ENCODE peak calls at places on chromosomes 5 and 9, in five cellular contexts. W, F, U, G and H are unnamed samples.

GRCh38 chr5:1685076-1685475 is 114.6 kb downstream of the MRPL36 start:
- DNase-seq in G (no peak), U (no peak), W (no peak), F (no peak), H (no peak)

GRCh38 chr5:490116-491094 is 33.8 kb downstream of the SLC9A3 start:
- DNase-seq in F (no peak), U (no peak), W (no peak), G (no peak), H (no peak)

GRCh38 chr9:749712-750111 is 91.8 kb upstream of the DMRT1 start:
- DNase-seq in U (no peak), G (no peak), W (no peak), F (no peak), H (no peak)

GRCh38 chr9:124210697-124211096 is 47.1 kb upstream of the NEK6 start:
- DNase-seq in F (no peak), U (no peak), G (no peak), W (no peak), H (peak)

GRCh38 chr5:773517-774264 is 10.8 kb downstream of the ZDHHC11B start:
- DNase-seq in G (no peak), U (no peak), W (peak), F (no peak), H (peak)

GRCh38 chr5:100273846-100274580 is 261.2 kb upstream of the FAM174A start:
- DNase-seq in G (no peak), F (no peak), U (no peak), W (no peak), H (no peak)

GRCh38 chr9:119677811-119678530 is 308.7 kb upstream of the BRINP1 start:
- DNase-seq in G (no peak), F (no peak), W (no peak), U (no peak), H (no peak)

GRCh38 chr9:98706651-98707103 is 2.1 kb downstream of the GABBR2 start:
- DNase-seq in G (no peak), F (no peak), U (no peak), W (no peak), H (no peak)

GRCh38 chr5:148014276-148014675 is 49.5 kb upstream of the SPINK5 start:
- DNase-seq in F (no peak), U (no peak), W (no peak), G (no peak), H (no peak)

GRCh38 chr5:102691434-102691833 is 63.7 kb upstream of the PAM start:
- DNase-seq in F (no peak), U (no peak), W (no peak), G (no peak), H (no peak)

GRCh38 chr5:147935032-147935431 is 28.7 kb upstream of the C5orf46 start:
- DNase-seq in F (no peak), G (peak), U (peak), W (peak), H (no peak)

GRCh38 chr5:127944125-127944524 is 139.4 kb upstream of the SLC12A2 start:
- DNase-seq in U (no peak), G (peak), F (no peak), W (no peak), H (no peak)

GRCh38 chr9:95171596-95171995 is 145.9 kb downstream of the FANCC start:
- DNase-seq in U (no peak), F (no peak), G (no peak), W (no peak), H (no peak)

GRCh38 chr9:93123561-93124283 is 10.3 kb downstream of the NINJ1 start:
- DNase-seq in W (peak), F (no peak), U (no peak), G (no peak), H (no peak)

GRCh38 chr5:140966293-140967225 is at the start of gene PCDHAC2:
- DNase-seq in G (peak), U (peak), F (peak), W (peak), H (no peak)

GRCh38 chr9:4048441-4048840 is 251.4 kb downstream of the GLIS3 start:
- DNase-seq in G (peak), W (no peak), F (no peak), U (no peak), H (no peak)

GRCh38 chr5:32586251-32586642 is 890 bp downstream of the SUB1 start:
- DNase-seq in F (no peak), W (no peak), G (no peak), U (no peak), H (peak)

GRCh38 chr9:127132921-127133647 is 10.6 kb upstream of the ANGPTL2 start:
- DNase-seq in F (peak), W (no peak), G (peak), U (no peak), H (no peak)

GRCh38 chr9:127035423-127035822 is 87.0 kb downstream of the ANGPTL2 start:
- DNase-seq in W (peak), F (no peak), G (no peak), U (peak), H (no peak)

GRCh38 chr9:88218721-88219120 is 80.4 kb upstream of the SPATA31C2 start:
- DNase-seq in U (no peak), G (no peak), F (no peak), W (no peak), H (no peak)

GRCh38 chr5:93422652-93423332 is 158.2 kb downstream of the NR2F1-AS1 start:
- DNase-seq in G (peak), W (no peak), U (no peak), F (no peak), H (no peak)

GRCh38 chr9:116090030-116090770 is 63.4 kb upstream of the PAPPA start:
- DNase-seq in G (no peak), U (no peak), F (no peak), W (no peak), H (no peak)

GRCh38 chr9:120893585-120893857 is 16.5 kb upstream of the PHF19 start:
- DNase-seq in U (no peak), W (no peak), G (no peak), F (no peak), H (no peak)

GRCh38 chr9:131733601-131734061 is 6.2 kb downstream of the RAPGEF1 start:
- DNase-seq in F (no peak), G (peak), U (peak), W (peak), H (no peak)

GRCh38 chr9:95494022-95494415 is 22.8 kb downstream of the PTCH1 start:
- DNase-seq in G (no peak), F (peak), W (peak), U (no peak), H (no peak)

GRCh38 chr5:1418921-1419280 is 26.3 kb downstream of the SLC6A3 start:
- DNase-seq in U (no peak), G (no peak), W (no peak), F (no peak), H (no peak)

GRCh38 chr5:60649288-60649917 is 50.6 kb downstream of the DEPDC1B start:
- DNase-seq in F (no peak), W (no peak), U (no peak), G (peak), H (peak)

GRCh38 chr9:2780846-2781245 is 63.0 kb downstream of the PUM3 start:
- DNase-seq in G (no peak), W (no peak), U (no peak), F (no peak), H (no peak)

GRCh38 chr9:93958121-93958874 is 3.1 kb upstream of the BARX1 start:
- DNase-seq in G (peak), U (no peak), W (no peak), F (no peak), H (no peak)

GRCh38 chr9:5185220-5185840 is at the start of gene INSL6:
- DNase-seq in G (peak), U (no peak), W (no peak), F (no peak), H (no peak)

GRCh38 chr5:1016036-1016435 is 7.4 kb downstream of the NKD2 start:
- DNase-seq in F (peak), G (no peak), U (no peak), W (no peak), H (no peak)